ENCODE peak calls at places on chromosomes 13 and 19, in eight cellular contexts. C is sigmoid colon, Y is cardiac muscle cell, R is kidney epithelial cell, G is HFFc6, D is neural crest cell, L is GM13977, Z is astrocyte. U is an unnamed sample.

GRCh38 chr19:5539431-5539833 is 28.3 kb downstream of the TINCR start:
- DNase-seq in L (no peak), C (no peak), G (no peak), R (no peak), D (peak), Y (peak), Z (no peak), U (no peak)

GRCh38 chr13:26061947-26062346 is 10.1 kb upstream of the SHISA2 start:
- DNase-seq in Y (no peak), Z (peak), G (peak), L (no peak), D (no peak), R (peak), C (no peak), U (peak)

GRCh38 chr19:5339950-5340636 is 519 bp downstream of the PTPRS start:
- DNase-seq in G (no peak), R (no peak), Y (peak), C (no peak), D (peak), Z (no peak), L (peak), U (no peak)

GRCh38 chr13:75723927-75724326 is 87.8 kb downstream of the LMO7 start:
- DNase-seq in R (no peak), C (no peak), Z (no peak), L (no peak), D (no peak), Y (no peak), G (no peak), U (no peak)

GRCh38 chr19:8396563-8397203 is 6.5 kb downstream of the RAB11B start:
- DNase-seq in Y (peak), G (peak), C (peak), L (peak), R (no peak), D (peak), Z (peak), U (peak)

GRCh38 chr19:5985098-5985783 is 7.3 kb upstream of the RANBP3 start:
- DNase-seq in Y (no peak), L (no peak), D (no peak), R (peak), C (no peak), G (peak), Z (peak), U (peak)

GRCh38 chr13:80452279-80452678 is 111.4 kb upstream of the SPRY2 start:
- DNase-seq in G (no peak), Z (no peak), Y (no peak), L (no peak), R (no peak), D (no peak), C (no peak), U (no peak)

GRCh38 chr13:44351505-44351854 is 22.1 kb upstream of the SERP2 start:
- DNase-seq in L (no peak), Z (no peak), C (no peak), D (no peak), Y (no peak), G (no peak), R (no peak), U (no peak)

GRCh38 chr19:7287716-7288115 is 6.5 kb downstream of the INSR start:
- DNase-seq in R (peak), D (no peak), C (no peak), L (no peak), Y (no peak), Z (no peak), G (no peak), U (no peak)

GRCh38 chr19:49475995-49476880 is 2.2 kb downstream of the FLT3LG start:
- DNase-seq in C (peak), R (no peak), L (no peak), D (peak), Y (peak), Z (no peak), G (no peak), U (no peak)

GRCh38 chr19:18173572-18174294 is at the start of gene IFI30:
- DNase-seq in C (peak), D (no peak), Y (peak), R (no peak), G (no peak), Z (no peak), L (peak), U (no peak)

GRCh38 chr13:40096357-40096911 is 441.0 kb downstream of the COG6 start:
- DNase-seq in Y (no peak), D (no peak), L (no peak), R (no peak), Z (no peak), C (no peak), G (no peak), U (no peak)

GRCh38 chr19:41128692-41129091 is 14.5 kb downstream of the CYP2F1 start:
- DNase-seq in D (no peak), L (no peak), Y (no peak), Z (no peak), G (no peak), C (no peak), R (no peak), U (no peak)

GRCh38 chr13:41563501-41564001 is 106.2 kb downstream of the RGCC start:
- DNase-seq in L (no peak), Y (no peak), C (no peak), G (peak), D (no peak), R (no peak), Z (peak), U (peak)

GRCh38 chr13:20995245-20995829 is 66.0 kb downstream of the LATS2 start:
- DNase-seq in Z (no peak), L (no peak), C (no peak), G (no peak), D (no peak), Y (no peak), R (no peak), U (no peak)

GRCh38 chr13:51801631-51802099 is 2.3 kb downstream of the DHRS12 start:
- DNase-seq in Y (no peak), D (no peak), Z (no peak), G (no peak), C (peak), L (no peak), R (no peak), U (peak)

GRCh38 chr13:20475927-20476691 is 49.5 kb downstream of the CRYL1 start:
- DNase-seq in C (no peak), G (no peak), L (peak), D (no peak), R (no peak), Y (no peak), Z (peak), U (no peak)

GRCh38 chr13:40059540-40060232 is 404.2 kb downstream of the COG6 start:
- DNase-seq in Y (no peak), R (no peak), G (no peak), L (no peak), C (no peak), D (no peak), Z (no peak), U (peak)

GRCh38 chr19:16202320-16203255 is 4.9 kb downstream of the AP1M1 start:
- DNase-seq in Z (peak), D (no peak), C (peak), Y (no peak), G (no peak), R (no peak), L (no peak), U (peak)

GRCh38 chr13:83211301-83211700 is 671.0 kb downstream of the SLITRK1 start:
- DNase-seq in Z (peak), C (no peak), G (peak), Y (no peak), L (no peak), R (no peak), D (no peak), U (peak)

GRCh38 chr13:105848494-105848893 is 687.0 kb downstream of the EFNB2 start:
- DNase-seq in Z (peak), L (no peak), G (no peak), R (no peak), D (no peak), Y (no peak), C (no peak), U (no peak)

GRCh38 chr13:84430441-84430840 is 548.2 kb upstream of the SLITRK1 start:
- DNase-seq in D (no peak), R (no peak), Z (no peak), Y (no peak), G (no peak), C (no peak), L (no peak), U (no peak)

GRCh38 chr13:78608705-78609463 is 5.5 kb upstream of the POU4F1 start:
- DNase-seq in G (no peak), L (no peak), C (no peak), Z (no peak), R (no peak), D (no peak), Y (no peak), U (no peak)

GRCh38 chr13:20570540-20570939 is 3.6 kb downstream of the IFT88 start:
- DNase-seq in Z (no peak), L (no peak), R (no peak), G (peak), C (no peak), D (no peak), Y (no peak), U (peak)

GRCh38 chr13:101292711-101293110 is 123.6 kb downstream of the NALCN start:
- DNase-seq in D (no peak), G (no peak), L (no peak), Y (no peak), Z (peak), C (no peak), R (no peak), U (peak)

GRCh38 chr13:28059214-28059613 is 41.2 kb downstream of the FLT3 start:
- DNase-seq in R (no peak), Z (no peak), G (peak), Y (peak), C (no peak), L (no peak), D (peak), U (peak)

GRCh38 chr19:1624458-1624857 is 19.2 kb upstream of the UQCR11 start:
- DNase-seq in L (no peak), C (peak), Z (peak), R (no peak), D (peak), Y (peak), G (no peak), U (peak)

DNA sequence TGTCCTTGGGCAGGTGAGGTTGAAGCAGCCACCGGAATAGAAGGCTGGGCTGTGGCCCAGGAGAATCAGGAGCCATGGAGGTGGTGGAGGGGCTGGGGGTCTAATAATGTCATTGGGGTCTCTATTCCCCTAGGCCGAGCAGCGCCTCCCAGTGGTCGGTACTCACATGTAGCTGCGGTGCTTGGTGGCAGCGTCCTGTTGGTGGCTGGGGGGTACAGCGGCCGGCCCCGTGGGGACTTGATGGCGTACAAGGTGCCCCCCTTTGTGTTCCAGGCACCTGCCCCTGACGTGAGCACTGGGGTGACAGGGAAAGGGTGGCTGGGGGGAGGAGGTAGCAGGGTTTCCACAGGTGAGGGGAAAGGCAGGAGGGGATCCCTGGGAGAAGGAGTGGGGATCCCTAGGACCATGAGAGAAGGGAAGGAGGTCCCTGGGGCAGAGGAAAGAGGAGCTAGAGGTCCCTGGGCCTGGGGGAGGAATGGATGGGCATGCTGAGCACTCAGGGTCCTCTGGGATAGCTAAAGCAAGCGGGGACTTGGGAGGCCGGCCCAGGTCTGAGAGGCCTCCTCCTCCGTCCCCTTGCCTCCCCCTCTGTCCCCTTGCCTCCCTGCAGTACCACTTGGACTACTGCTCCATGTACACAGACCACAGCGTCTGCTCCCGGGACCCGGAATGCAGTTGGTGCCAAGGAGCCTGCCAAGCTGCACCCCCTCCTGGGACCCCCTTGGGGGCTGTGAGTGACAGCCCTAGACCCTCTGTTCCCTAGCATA is 18.1 kb downstream of the MEGF8 start:
- DNase-seq in Y (no peak), R (no peak), L (no peak), G (no peak), Z (no peak), C (no peak), D (no peak), U (no peak)
- TF ChIP-seq CTCF in Y (no peak), R (peak), L (no peak), G (peak), Z (no peak), C (no peak), D (peak), U (no peak)

GRCh38 chr19:10828981-10829821 is 6.8 kb downstream of the TMED1 start:
- DNase-seq in C (no peak), L (no peak), G (no peak), R (no peak), Y (no peak), Z (no peak), D (no peak), U (no peak)
- TF ChIP-seq CTCF in C (no peak), L (peak), G (peak), R (no peak), Y (no peak), Z (no peak), D (peak), U (no peak)

DNA sequence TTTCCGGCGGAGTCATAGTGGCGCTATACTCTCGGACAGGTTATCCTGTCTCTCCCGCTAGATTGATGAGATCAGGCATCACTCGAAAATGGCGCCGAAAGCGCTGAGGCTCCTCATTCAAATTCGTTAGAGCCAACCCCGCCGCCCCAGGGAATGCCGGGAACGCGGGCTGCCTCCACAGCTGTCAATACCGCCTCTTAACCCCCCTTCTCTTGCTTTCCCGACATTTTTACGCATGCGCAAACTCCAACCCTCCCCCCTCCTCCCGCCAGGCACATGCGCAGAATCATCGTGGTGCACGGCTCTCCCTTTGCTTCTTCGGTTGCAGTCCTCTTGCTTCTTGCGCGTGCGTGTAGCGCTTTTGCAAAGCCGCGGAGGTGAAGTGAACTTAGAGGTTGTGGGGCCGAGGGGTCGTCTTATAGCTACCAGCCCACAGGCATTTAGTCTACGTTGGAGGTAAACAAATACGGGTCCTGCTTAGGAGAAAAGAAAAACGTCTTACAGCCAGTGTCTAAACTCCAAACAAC is 66.7 kb downstream of the KCNRG start:
- DNase-seq in Y (peak), G (peak), R (peak), Z (peak), C (peak), L (peak), D (peak), U (peak)
- TF ChIP-seq CTCF in Y (no peak), G (peak), R (no peak), Z (no peak), C (no peak), L (no peak), D (no peak), U (no peak)

DNA sequence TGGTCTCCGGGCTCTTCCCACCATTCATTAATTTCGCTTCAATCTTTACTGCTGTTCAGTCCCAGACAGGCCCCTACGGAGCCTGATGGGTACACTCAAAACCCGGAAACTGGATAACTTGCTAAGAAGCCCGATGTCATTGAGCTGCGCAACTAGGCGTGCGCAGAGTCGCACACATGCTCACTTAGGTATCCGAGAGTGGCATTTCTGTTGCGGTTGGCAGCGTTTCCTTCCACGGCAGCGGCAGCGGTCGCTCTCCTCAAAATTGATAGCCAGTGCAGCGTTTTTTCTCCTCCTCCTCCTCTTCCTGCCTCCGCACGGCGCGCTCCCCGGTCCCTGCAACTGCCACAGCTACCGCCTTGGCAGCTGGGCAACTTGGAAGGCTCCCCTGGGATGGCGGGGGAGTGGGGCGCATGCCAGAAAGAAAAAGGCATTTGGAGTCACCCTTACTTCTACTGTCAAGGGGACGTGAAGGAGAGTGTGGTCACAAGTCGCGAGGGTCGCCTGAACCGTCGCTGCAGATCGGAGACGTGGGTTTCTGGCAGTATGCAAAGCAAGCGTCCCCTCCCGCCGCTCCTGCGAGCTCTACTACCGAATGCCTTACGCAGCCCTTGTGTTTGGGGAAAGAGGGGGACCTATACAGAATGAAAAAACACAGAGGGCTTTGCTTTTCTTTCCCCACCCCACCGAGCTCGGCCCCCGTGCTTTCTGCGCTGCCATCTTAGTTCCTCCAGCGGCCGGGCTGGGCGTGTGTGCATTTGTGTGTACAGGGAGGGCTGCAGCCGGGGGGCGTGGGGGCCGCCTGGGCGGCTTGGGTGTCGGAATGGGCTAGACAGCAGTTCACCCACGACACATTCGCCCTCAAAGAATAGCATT is 2.5 kb upstream of the MYCBP2 start:
- DNase-seq in Y (peak), G (peak), D (peak), R (peak), L (peak), Z (peak), C (peak), U (peak)
- TF ChIP-seq CTCF in Y (no peak), G (no peak), D (no peak), R (no peak), L (no peak), Z (no peak), C (no peak), U (no peak)

GRCh38 chr13:85738696-85739320 is 60.4 kb downstream of the SLITRK6 start:
- DNase-seq in L (no peak), Z (no peak), C (no peak), G (no peak), Y (no peak), D (no peak), R (no peak), U (no peak)
- TF ChIP-seq CTCF in L (no peak), Z (no peak), C (no peak), G (no peak), Y (no peak), D (no peak), R (no peak), U (no peak)

U was measured in AG10803.